ENCODE peak calls at places on chromosomes 13 and 19, in four cellular contexts. E is WTC11, K is K562, M is GM12878. F is an unnamed sample.

GRCh38 chr19:53102186-53102585 is 1.0 kb downstream of the ZNF160 start:
- DNase-seq in E (no peak), K (peak; percentile 35), M (no peak), F (no peak)

GRCh38 chr13:43805071-43805468 is 18.3 kb upstream of the ENOX1 start:
- DNase-seq in E (no peak), K (no peak), M (no peak), F (peak; percentile 12)

GRCh38 chr13:59533561-59534337 is 630.0 kb downstream of the DIAPH3 start:
- DNase-seq in E (no peak), K (peak; percentile 14), M (no peak), F (peak; percentile 12)

GRCh38 chr19:16290692-16291091 is 33.9 kb upstream of the KLF2 start:
- DNase-seq in E (no peak), K (no peak), M (no peak), F (no peak)

GRCh38 chr19:50537769-50538230 is 24.1 kb upstream of the ASPDH start:
- DNase-seq in E (peak; percentile 98), K (peak; percentile 93), M (no peak), F (peak; percentile 65)

GRCh38 chr19:35162471-35163326 is 8.2 kb downstream of the FXYD5 start:
- DNase-seq in E (no peak), K (no peak), M (no peak), F (no peak)

GRCh38 chr19:12521996-12522395 is 29.3 kb downstream of the ZNF564 start:
- DNase-seq in E (peak; percentile 72), K (peak; percentile 69), M (no peak), F (peak; percentile 18)

GRCh38 chr19:10395003-10395402 is 8.3 kb downstream of the CDC37 start:
- DNase-seq in E (no peak), K (no peak), M (no peak), F (no peak)

GRCh38 chr13:77928909-77929308 is 10.3 kb upstream of the EDNRB start:
- DNase-seq in E (no peak), K (no peak), M (peak; percentile 34), F (no peak)

GRCh38 chr13:103803349-103803748 is 737.1 kb upstream of the SLC10A2 start:
- DNase-seq in E (no peak), K (no peak), M (no peak), F (no peak)

GRCh38 chr19:5157186-5157585 is 183.4 kb downstream of the PTPRS start:
- DNase-seq in E (no peak), K (no peak), M (no peak), F (no peak)
- TF ChIP-seq NR2C2 in E (no peak), K (no peak), M (no peak), F (no peak)

GRCh38 chr13:94859812-94860210 is 147.5 kb upstream of the SOX21 start:
- DNase-seq in E (no peak), K (no peak), M (no peak), F (no peak)

GRCh38 chr13:94858856-94859811 is 146.8 kb upstream of the SOX21 start:
- DNase-seq in E (no peak), K (no peak), M (no peak), F (no peak)

DNA sequence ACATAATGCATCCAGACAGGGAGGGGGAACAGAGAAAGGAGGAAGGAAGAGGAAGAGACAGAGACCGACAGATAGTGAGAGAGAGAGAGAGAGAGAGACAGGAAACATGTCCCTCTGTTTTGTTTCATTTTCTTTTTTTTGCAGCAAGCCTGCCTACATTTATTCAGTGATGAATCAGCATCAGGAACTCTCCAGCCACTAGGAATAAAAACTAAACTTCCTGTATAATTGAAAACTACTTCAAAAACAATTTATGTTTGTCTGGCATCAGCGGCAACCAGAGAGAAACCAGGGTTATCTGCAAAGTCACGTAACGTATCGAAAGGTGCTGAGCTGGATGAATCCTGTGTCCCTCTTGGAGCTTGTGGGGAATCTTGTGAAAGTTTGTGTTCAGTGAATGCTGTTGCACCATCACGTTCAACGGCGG is 148.6 kb upstream of the SOX21 start:
- DNase-seq in E (no peak), K (no peak), M (no peak), F (no peak)
- TF ChIP-seq ETV6 in E (no peak), K (no peak), M (no peak), F (no peak)

GRCh38 chr19:48794291-48794690 is 16.5 kb downstream of the BCAT2 start:
- DNase-seq in E (no peak), K (no peak), M (no peak), F (no peak)

GRCh38 chr19:48795055-48795854 is 15.6 kb downstream of the BCAT2 start:
- DNase-seq in E (peak; percentile 94), K (peak; percentile 95), M (peak; percentile 76), F (peak; percentile 79)

GRCh38 chr19:48796468-48797083 is 14.3 kb downstream of the BCAT2 start:
- DNase-seq in E (no peak), K (no peak), M (no peak), F (no peak)

GRCh38 chr19:48797103-48797502 is 13.7 kb downstream of the BCAT2 start:
- DNase-seq in E (no peak), K (no peak), M (no peak), F (no peak)

DNA sequence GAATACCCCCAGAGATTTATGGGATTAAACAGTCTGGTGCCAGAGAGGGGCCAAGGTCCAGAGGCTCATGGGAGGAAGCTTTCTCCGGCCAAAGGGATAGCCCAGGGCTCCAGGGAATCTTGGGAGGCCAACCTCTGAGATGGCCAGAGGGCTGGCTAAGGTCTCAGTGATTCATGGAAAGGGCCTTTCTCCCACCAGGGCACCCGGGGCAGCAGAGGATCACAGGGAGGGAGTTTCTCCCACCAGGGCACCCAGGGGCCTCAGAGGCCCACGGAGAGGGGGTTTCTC is 15.0 kb downstream of the BCAT2 start:
- DNase-seq in E (no peak), K (no peak), M (no peak), F (no peak)
- TF ChIP-seq NR2C2 in E (no peak), K (no peak), M (no peak), F (no peak)

GRCh38 chr19:56079609-56080008 is 41.5 kb downstream of the ZNF787 start:
- DNase-seq in E (no peak), K (no peak), M (no peak), F (no peak)

GRCh38 chr19:56076413-56076998 is 44.6 kb downstream of the ZNF787 start:
- DNase-seq in E (peak; percentile 74), K (peak; percentile 72), M (no peak), F (peak; percentile 48)

GRCh38 chr19:56084835-56085536 is 36.1 kb downstream of the ZNF787 start:
- DNase-seq in E (no peak), K (no peak), M (no peak), F (no peak)

GRCh38 chr19:56083668-56084067 is 37.4 kb downstream of the ZNF787 start:
- DNase-seq in E (no peak), K (no peak), M (no peak), F (no peak)

GRCh38 chr19:56080669-56081401 is 40.3 kb downstream of the ZNF787 start:
- DNase-seq in E (peak; percentile 91), K (peak; percentile 84), M (peak; percentile 38), F (peak; percentile 52)
- TF ChIP-seq ETV6 in E (no peak), K (no peak), M (no peak), F (peak; percentile 37)

GRCh38 chr13:24007979-24008620 is 110.8 kb upstream of the C1QTNF9B start:
- DNase-seq in E (no peak), K (no peak), M (no peak), F (no peak)

GRCh38 chr13:24006520-24007248 is 109.4 kb upstream of the C1QTNF9B start:
- DNase-seq in E (no peak), K (no peak), M (no peak), F (no peak)

GRCh38 chr13:24004971-24005370 is 107.7 kb upstream of the C1QTNF9B start:
- DNase-seq in E (no peak), K (no peak), M (no peak), F (no peak)

GRCh38 chr13:24004142-24004541 is 106.8 kb upstream of the C1QTNF9B start:
- DNase-seq in E (no peak), K (no peak), M (no peak), F (peak; percentile 20)

DNA sequence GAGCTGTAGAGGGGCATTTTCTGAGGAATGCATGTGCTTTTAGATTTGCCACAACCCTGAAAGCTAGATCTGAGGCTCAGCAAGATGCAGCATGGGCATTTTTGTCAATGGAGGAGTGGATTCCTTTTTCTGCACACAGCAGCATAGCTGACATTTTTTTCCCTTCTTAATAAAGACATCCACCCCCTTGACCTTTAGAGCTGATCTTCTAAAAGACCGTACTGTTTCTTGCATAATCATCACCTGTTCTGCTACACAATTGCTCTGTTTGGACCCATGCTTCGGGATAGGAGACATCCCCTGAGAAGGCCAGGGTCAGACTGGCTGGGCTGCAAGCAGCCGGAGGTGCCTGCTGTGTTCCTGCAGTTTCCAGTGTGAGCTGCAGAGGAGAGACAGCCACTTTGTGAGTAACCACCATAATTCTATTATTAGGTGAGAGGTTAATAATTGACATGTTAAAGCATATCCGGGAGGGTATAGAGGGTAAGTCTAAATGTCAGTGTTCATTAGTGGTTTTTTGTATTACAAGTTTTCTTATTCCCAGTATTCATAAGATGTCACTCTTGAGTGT is 108.5 kb upstream of the C1QTNF9B start:
- DNase-seq in E (no peak), K (no peak), M (peak; percentile 19), F (no peak)
- TF ChIP-seq NR2C2 in E (no peak), K (no peak), M (no peak), F (no peak)

GRCh38 chr19:919157-920050 is 2.3 kb downstream of the KISS1R start:
- DNase-seq in E (peak; percentile 59), K (no peak), M (no peak), F (no peak)
- TF ChIP-seq ETV6 in E (no peak), K (no peak), M (no peak), F (no peak)

DNA sequence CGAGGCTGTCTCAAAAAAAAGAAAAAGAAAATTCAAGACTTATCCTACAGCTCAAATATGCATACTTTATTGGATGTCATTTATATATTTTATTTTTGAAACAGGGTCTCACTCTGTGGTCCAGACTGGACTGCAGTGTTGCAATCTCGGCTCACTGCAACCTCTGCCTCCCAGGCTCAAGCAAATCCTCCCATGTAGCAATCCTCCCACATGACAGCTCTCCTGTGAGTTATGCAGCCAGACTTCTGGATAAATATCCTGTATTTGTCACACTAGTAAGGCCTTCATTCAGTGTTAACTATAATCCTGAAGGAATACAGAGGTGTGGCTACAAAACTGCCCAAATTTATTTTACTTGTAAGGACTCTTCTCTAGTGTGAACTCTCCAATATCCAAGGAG is 7.2 kb downstream of the ZNF552 start:
- DNase-seq in E (no peak), K (no peak), M (no peak), F (no peak)
- TF ChIP-seq NR2C2 in E (no peak), K (no peak), M (no peak), F (no peak)